ENCODE peak calls at places on chromosomes 2 and 18, in ten cellular contexts. One of them, this sample, is unnamed.

GRCh38 chr2:205679410-205680009 is 2.8 kb upstream of the NRP2 start:
- DNase-seq in progenitor cell of endocrine pancreas: no peak
- DNase-seq in NCI-H2029: no peak
- DNase-seq in NCI-H2081: no peak
- DNase-seq in AG08395: no peak
- DNase-seq in GM12891: no peak
- DNase-seq in NCI-H446 treated with DMSO at 0.1 percent for 48 hours: no peak
- DNase-seq in NCI-H345: no peak
- DNase-seq in heart left ventricle: no peak
- DNase-seq in left kidney: no peak
- DNase-seq in this sample: no peak

GRCh38 chr2:129180124-129180716 is 799.2 kb upstream of the RAB6C start:
- DNase-seq in progenitor cell of endocrine pancreas: no peak
- DNase-seq in NCI-H2029: no peak
- DNase-seq in NCI-H2081: no peak
- DNase-seq in AG08395: no peak
- DNase-seq in GM12891: no peak
- DNase-seq in NCI-H446 treated with DMSO at 0.1 percent for 48 hours: no peak
- DNase-seq in NCI-H345: no peak
- DNase-seq in heart left ventricle: no peak
- DNase-seq in left kidney: no peak
- DNase-seq in this sample: no peak

GRCh38 chr18:36047521-36047920 is 19.8 kb downstream of the RPRD1A start:
- DNase-seq in progenitor cell of endocrine pancreas: no peak
- DNase-seq in NCI-H2029: no peak
- DNase-seq in NCI-H2081: no peak
- DNase-seq in AG08395: no peak
- DNase-seq in GM12891: no peak
- DNase-seq in NCI-H446 treated with DMSO at 0.1 percent for 48 hours: no peak
- DNase-seq in NCI-H345: no peak
- DNase-seq in heart left ventricle: no peak
- DNase-seq in left kidney: no peak
- DNase-seq in this sample: no peak

GRCh38 chr2:2564300-2565085 is 233.4 kb upstream of the MYT1L start:
- DNase-seq in progenitor cell of endocrine pancreas: no peak
- DNase-seq in NCI-H2029: no peak
- DNase-seq in NCI-H2081: no peak
- DNase-seq in AG08395: no peak
- DNase-seq in GM12891: no peak
- DNase-seq in NCI-H446 treated with DMSO at 0.1 percent for 48 hours: no peak
- DNase-seq in NCI-H345: no peak
- DNase-seq in heart left ventricle: no peak
- DNase-seq in left kidney: peak; percentile 44
- DNase-seq in this sample: no peak

GRCh38 chr2:208350610-208351009 is 56.0 kb upstream of the PTH2R start:
- DNase-seq in progenitor cell of endocrine pancreas: no peak
- DNase-seq in NCI-H2029: no peak
- DNase-seq in NCI-H2081: no peak
- DNase-seq in AG08395: no peak
- DNase-seq in GM12891: no peak
- DNase-seq in NCI-H446 treated with DMSO at 0.1 percent for 48 hours: no peak
- DNase-seq in NCI-H345: no peak
- DNase-seq in heart left ventricle: no peak
- DNase-seq in left kidney: no peak
- DNase-seq in this sample: no peak

GRCh38 chr2:77469086-77469485 is 53.1 kb downstream of the LRRTM4 start:
- DNase-seq in progenitor cell of endocrine pancreas: no peak
- DNase-seq in NCI-H2029: no peak
- DNase-seq in NCI-H2081: no peak
- DNase-seq in AG08395: no peak
- DNase-seq in GM12891: no peak
- DNase-seq in NCI-H446 treated with DMSO at 0.1 percent for 48 hours: no peak
- DNase-seq in NCI-H345: no peak
- DNase-seq in heart left ventricle: no peak
- DNase-seq in left kidney: no peak
- DNase-seq in this sample: no peak

GRCh38 chr18:74598350-74599001 is 806 bp downstream of the ZNF407 start:
- DNase-seq in progenitor cell of endocrine pancreas: peak; percentile 63
- DNase-seq in NCI-H2029: no peak
- DNase-seq in NCI-H2081: peak; percentile 25
- DNase-seq in AG08395: peak; percentile 48
- DNase-seq in GM12891: peak; percentile 60
- DNase-seq in NCI-H446 treated with DMSO at 0.1 percent for 48 hours: no peak
- DNase-seq in NCI-H345: peak; percentile 54
- DNase-seq in heart left ventricle: peak; percentile 55
- DNase-seq in left kidney: peak; percentile 91
- DNase-seq in this sample: peak; percentile 48

GRCh38 chr2:8580316-8581047 is 101.4 kb upstream of the ID2 start:
- DNase-seq in progenitor cell of endocrine pancreas: no peak
- DNase-seq in NCI-H2029: no peak
- DNase-seq in NCI-H2081: no peak
- DNase-seq in AG08395: no peak
- DNase-seq in GM12891: no peak
- DNase-seq in NCI-H446 treated with DMSO at 0.1 percent for 48 hours: no peak
- DNase-seq in NCI-H345: no peak
- DNase-seq in heart left ventricle: no peak
- DNase-seq in left kidney: no peak
- DNase-seq in this sample: no peak

GRCh38 chr2:10343658-10344057 is 41.0 kb downstream of the HPCAL1 start:
- DNase-seq in progenitor cell of endocrine pancreas: no peak
- DNase-seq in NCI-H2029: no peak
- DNase-seq in NCI-H2081: no peak
- DNase-seq in AG08395: no peak
- DNase-seq in GM12891: no peak
- DNase-seq in NCI-H446 treated with DMSO at 0.1 percent for 48 hours: peak; percentile 37
- DNase-seq in NCI-H345: no peak
- DNase-seq in heart left ventricle: no peak
- DNase-seq in left kidney: no peak
- DNase-seq in this sample: no peak

GRCh38 chr2:46689993-46690392 is 210.6 kb downstream of the TMEM247 start:
- DNase-seq in progenitor cell of endocrine pancreas: no peak
- DNase-seq in NCI-H2029: no peak
- DNase-seq in NCI-H2081: no peak
- DNase-seq in AG08395: no peak
- DNase-seq in GM12891: no peak
- DNase-seq in NCI-H446 treated with DMSO at 0.1 percent for 48 hours: no peak
- DNase-seq in NCI-H345: no peak
- DNase-seq in heart left ventricle: no peak
- DNase-seq in left kidney: no peak
- DNase-seq in this sample: no peak

GRCh38 chr2:172148246-172148645 is 45.5 kb upstream of the DLX2 start:
- DNase-seq in progenitor cell of endocrine pancreas: no peak
- DNase-seq in NCI-H2029: no peak
- DNase-seq in NCI-H2081: no peak
- DNase-seq in AG08395: peak; percentile 69
- DNase-seq in GM12891: no peak
- DNase-seq in NCI-H446 treated with DMSO at 0.1 percent for 48 hours: no peak
- DNase-seq in NCI-H345: no peak
- DNase-seq in heart left ventricle: no peak
- DNase-seq in left kidney: no peak
- DNase-seq in this sample: no peak

GRCh38 chr2:158664987-158665386 is 130.1 kb upstream of the DAPL1 start:
- DNase-seq in progenitor cell of endocrine pancreas: no peak
- DNase-seq in NCI-H2029: no peak
- DNase-seq in NCI-H2081: no peak
- DNase-seq in AG08395: peak; percentile 45
- DNase-seq in GM12891: no peak
- DNase-seq in NCI-H446 treated with DMSO at 0.1 percent for 48 hours: peak; percentile 35
- DNase-seq in NCI-H345: no peak
- DNase-seq in heart left ventricle: no peak
- DNase-seq in left kidney: no peak
- DNase-seq in this sample: no peak

GRCh38 chr2:108383146-108383830 is 5.5 kb downstream of the SULT1C4 start:
- DNase-seq in progenitor cell of endocrine pancreas: no peak
- DNase-seq in NCI-H2029: no peak
- DNase-seq in NCI-H2081: no peak
- DNase-seq in AG08395: no peak
- DNase-seq in GM12891: no peak
- DNase-seq in NCI-H446 treated with DMSO at 0.1 percent for 48 hours: no peak
- DNase-seq in NCI-H345: no peak
- DNase-seq in heart left ventricle: no peak
- DNase-seq in left kidney: no peak
- DNase-seq in this sample: peak; percentile 9